ENCODE peak calls at places on chromosomes 12 and 14, in nine cellular contexts. K is body of pancreas; Z is HepG2; B is Peyer's patch; V is esophagus squamous epithelium; M is CD8-positive, alpha-beta T cell; H is GM23248; P is pancreas; X is AG04450. U is an unnamed sample.

GRCh38 chr14:90518941-90519256 is 122.1 kb downstream of the CALM1 start:
- DNase-seq in M (no peak), Z (peak; percentile 53), V (no peak), H (peak; percentile 36), P (peak; percentile 52), X (no peak), K (no peak), B (peak; percentile 71), U (no peak)

GRCh38 chr12:130526813-130527212 is 189.1 kb downstream of the PIWIL1 start:
- DNase-seq in X (no peak), P (no peak), B (no peak), V (no peak), K (no peak), H (peak; percentile 8), M (no peak), Z (peak; percentile 14), U (no peak)

GRCh38 chr12:6684609-6685008 is 4.6 kb downstream of the ZNF384 start:
- DNase-seq in P (no peak), K (no peak), Z (peak; percentile 57), X (no peak), V (no peak), H (peak; percentile 59), M (no peak), B (no peak), U (no peak)

GRCh38 chr14:62691613-62692489 is 353.4 kb downstream of the KCNH5 start:
- DNase-seq in H (peak; percentile 78), B (peak; percentile 53), Z (peak; percentile 97), X (peak; percentile 88), M (no peak), K (peak; percentile 63), P (no peak), V (no peak), U (peak; percentile 87)

GRCh38 chr14:64232095-64232830 is 61.9 kb downstream of the ESR2 start:
- DNase-seq in M (no peak), K (no peak), B (no peak), V (no peak), H (peak; percentile 75), P (no peak), X (peak; percentile 67), Z (no peak), U (peak; percentile 88)

GRCh38 chr14:64220466-64220865 is 73.7 kb downstream of the ESR2 start:
- DNase-seq in H (no peak), Z (no peak), B (peak; percentile 47), V (no peak), X (no peak), K (peak; percentile 41), P (no peak), M (no peak), U (no peak)

GRCh38 chr12:26527702-26528101 is 305.3 kb downstream of the ITPR2 start:
- DNase-seq in B (no peak), X (no peak), M (no peak), Z (no peak), V (no peak), H (no peak), K (no peak), P (no peak), U (no peak)

GRCh38 chr14:99524091-99524661 is 43.0 kb downstream of the CCNK start:
- DNase-seq in H (no peak), M (no peak), K (no peak), V (no peak), P (no peak), X (no peak), Z (no peak), B (no peak), U (no peak)

GRCh38 chr12:107511292-107511691 is 174.3 kb upstream of the PWP1 start:
- DNase-seq in M (no peak), V (no peak), K (no peak), P (no peak), B (no peak), Z (no peak), X (no peak), H (peak; percentile 78), U (peak; percentile 72)

GRCh38 chr12:6946033-6946919 is 2.5 kb downstream of the C12orf57 start:
- DNase-seq in M (no peak), K (peak; percentile 99), V (no peak), Z (peak; percentile 96), P (peak; percentile 99), B (peak; percentile 95), X (no peak), H (no peak), U (no peak)

GRCh38 chr14:95014036-95014435 is 143.3 kb downstream of the DICER1 start:
- DNase-seq in Z (no peak), H (no peak), V (no peak), M (no peak), X (no peak), P (no peak), B (no peak), K (no peak), U (no peak)

GRCh38 chr12:123973552-123974341 is 732 bp downstream of the ZNF664 start:
- DNase-seq in M (no peak), P (peak; percentile 84), X (no peak), Z (peak; percentile 21), B (peak; percentile 67), H (peak; percentile 56), K (peak; percentile 55), V (no peak), U (no peak)

DNA sequence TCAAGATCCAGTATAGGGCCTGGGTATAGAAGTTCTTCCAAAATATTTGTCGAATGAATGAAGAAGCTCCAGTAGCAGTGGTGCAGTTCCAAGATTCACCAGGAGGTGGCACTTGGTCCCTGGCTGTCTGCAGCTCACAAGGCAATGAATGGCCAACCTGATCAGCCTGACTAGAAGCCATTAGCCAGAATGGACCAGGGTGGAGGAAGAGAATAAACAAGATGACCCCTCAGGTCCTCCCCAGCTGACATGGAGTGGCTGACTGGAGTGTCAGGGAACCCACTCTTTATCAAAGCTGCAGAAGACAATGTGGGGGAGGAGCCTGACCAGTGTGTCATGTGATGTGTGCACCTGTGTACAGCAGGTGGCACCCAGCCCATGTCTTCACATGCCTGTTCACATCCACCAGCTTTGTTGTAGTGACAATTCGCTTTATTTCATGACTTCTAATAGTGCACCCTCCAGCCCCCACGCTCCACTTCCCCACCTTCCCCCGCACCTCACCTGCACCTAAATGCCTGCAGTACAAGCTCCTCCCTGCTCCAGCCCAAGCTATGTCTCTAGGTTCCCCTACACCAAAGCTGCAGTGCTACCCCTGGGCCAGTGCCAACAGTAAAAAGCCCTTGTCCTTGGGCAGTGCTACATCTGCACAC is 3.0 kb downstream of the LTBP2 start:
- DNase-seq in H (peak; percentile 86), V (peak; percentile 42), P (peak; percentile 87), K (peak; percentile 85), B (peak; percentile 95), X (peak; percentile 79), M (peak; percentile 82), Z (peak; percentile 67), U (peak; percentile 88)
- H3K4me3 ChIP-seq in H (peak overlapping the region; percentile 97), V (no peak overlapping the region), P (no peak overlapping the region), K (no peak overlapping the region), B (no peak overlapping the region), X (peak overlapping the region; percentile 75), M (no peak overlapping the region), Z (no peak overlapping the region), U (peak overlapping the region; percentile 71)

DNA sequence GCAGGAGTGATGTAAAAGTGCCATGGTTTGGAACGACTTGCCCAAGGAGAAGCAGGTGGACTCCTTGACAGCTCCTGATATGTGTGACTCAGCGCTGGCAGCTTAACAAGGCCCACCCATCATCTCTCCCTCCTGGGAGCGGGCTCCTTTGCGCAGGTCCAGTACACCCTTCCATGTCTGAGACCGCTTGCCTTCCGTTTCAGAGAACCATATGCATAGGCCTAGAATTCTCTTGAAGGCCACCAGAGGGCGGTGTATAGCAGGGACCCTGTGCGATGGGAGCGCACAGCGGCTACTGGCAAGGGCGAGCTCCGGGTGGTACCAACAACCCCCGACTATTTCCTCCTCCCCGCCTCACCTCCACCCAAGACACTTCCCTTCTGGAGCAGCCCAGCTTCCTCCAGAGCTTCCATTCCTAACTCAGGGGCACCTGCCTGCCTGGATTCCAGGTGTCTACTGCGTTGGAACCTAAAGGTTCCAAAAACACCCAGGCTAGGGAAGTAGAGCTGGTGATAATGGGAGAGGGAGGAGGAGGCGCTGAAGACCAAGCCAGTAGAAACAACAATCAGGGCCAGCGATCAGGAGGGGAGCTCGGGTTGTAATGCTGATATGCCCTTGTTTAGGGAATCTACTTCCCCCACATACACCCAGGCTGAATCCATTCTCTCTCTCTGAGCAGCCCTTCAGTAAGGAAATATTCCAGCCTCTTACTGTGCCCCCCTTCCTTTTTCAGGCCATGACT is 6.2 kb downstream of the DHH start:
- DNase-seq in V (no peak), Z (peak; percentile 73), K (peak; percentile 90), X (peak; percentile 88), M (peak; percentile 19), P (peak; percentile 78), H (peak; percentile 88), B (peak; percentile 79), U (peak; percentile 71)
- H3K4me3 ChIP-seq in V (no peak overlapping the region), Z (no peak overlapping the region), K (no peak overlapping the region), X (peak overlapping the region; percentile 29), M (no peak overlapping the region), P (no peak overlapping the region), H (no peak overlapping the region), B (no peak overlapping the region), U (no peak overlapping the region)

DNA sequence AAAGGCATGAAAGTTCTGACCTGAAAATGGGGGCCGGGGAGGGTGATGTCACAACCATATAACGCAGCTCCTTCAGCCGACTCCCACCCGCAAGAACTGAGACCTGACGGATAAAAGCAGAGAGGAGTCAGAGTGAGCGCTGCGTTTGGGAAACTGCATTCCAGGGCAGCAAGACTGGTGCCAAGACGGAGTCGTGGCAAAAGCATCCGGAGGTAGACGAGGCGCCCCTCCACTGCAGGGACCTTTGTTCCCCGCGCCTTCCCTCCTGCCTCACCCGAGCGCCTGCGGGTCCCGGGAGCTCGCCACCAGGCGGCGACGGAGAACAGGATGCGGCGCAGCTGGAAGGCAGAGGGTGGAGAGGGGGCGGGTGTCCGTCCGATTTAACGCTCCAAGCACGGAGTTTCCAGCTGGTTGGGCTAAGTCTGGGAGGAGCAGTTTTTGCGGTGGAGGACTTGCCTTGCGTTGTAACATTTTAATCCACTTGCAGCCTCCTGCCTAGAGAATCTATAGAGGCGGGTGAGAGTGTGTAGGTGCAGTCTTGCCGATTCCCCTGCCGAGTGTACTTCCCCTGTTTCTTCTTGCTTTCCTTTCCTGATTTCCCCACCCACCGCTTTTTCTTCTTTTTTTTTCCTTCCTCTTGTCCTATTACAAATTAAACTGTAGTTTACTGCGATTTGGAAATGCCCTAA is 1.2 kb upstream of the CPNE8 start:
- DNase-seq in P (peak; percentile 91), M (no peak), K (peak; percentile 86), V (peak; percentile 9), X (no peak), B (peak; percentile 88), Z (peak; percentile 45), H (peak; percentile 90), U (peak; percentile 57)
- H3K4me3 ChIP-seq in P (peak overlapping the region; percentile 66), M (peak overlapping the region; percentile 70), K (peak overlapping the region; percentile 36), V (peak overlapping the region; percentile 83), X (no peak overlapping the region), B (peak overlapping the region; percentile 60), Z (peak overlapping the region; percentile 56), H (peak overlapping the region; percentile 83), U (peak overlapping the region; percentile 54)

GRCh38 chr12:122435186-122435585 is 12.7 kb upstream of the CLIP1 start:
- DNase-seq in P (no peak), B (no peak), X (no peak), V (no peak), K (no peak), H (no peak), M (no peak), Z (no peak), U (no peak)

DNA sequence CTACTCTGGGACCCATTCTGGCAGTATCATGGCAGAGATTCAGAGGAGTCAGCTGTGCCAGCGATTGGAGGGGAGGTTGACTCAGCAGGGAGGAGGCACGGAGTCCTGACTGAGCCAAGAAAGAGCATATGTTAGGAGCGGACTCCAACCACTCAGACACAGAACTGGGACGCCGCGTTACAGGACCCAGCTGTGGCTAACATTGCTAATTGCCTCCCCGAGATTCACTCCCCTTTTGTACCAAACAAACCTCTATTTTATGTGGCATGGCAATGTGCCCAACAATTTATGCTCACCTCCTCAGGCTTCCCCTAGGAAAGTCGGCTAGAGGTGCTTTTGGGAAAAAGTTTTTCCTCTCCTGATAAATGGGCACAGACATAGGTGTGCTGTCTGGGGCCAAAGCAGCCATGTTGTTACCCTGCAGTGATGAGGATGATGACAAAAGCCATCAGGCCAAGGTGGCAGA is 15.2 kb upstream of the CLIP1 start:
- DNase-seq in P (no peak), B (no peak), H (peak; percentile 94), V (no peak), M (no peak), K (peak; percentile 64), X (no peak), Z (no peak), U (no peak)
- H3K4me3 ChIP-seq in P (no peak overlapping the region), B (no peak overlapping the region), H (peak overlapping the region; percentile 51), V (no peak overlapping the region), M (no peak overlapping the region), K (no peak overlapping the region), X (no peak overlapping the region), Z (no peak overlapping the region), U (no peak overlapping the region)

U was measured in astrocyte of the cerebellum.